ENCODE peak calls at places on chromosomes 3 and 15, in four cellular contexts. F, V, W and X are unnamed samples.

GRCh38 chr15:83410532-83410931 is 36.6 kb upstream of the SH3GL3 start:
- DNase-seq in F (no peak), V (peak; percentile 56), W (no peak), X (no peak)

GRCh38 chr15:83204697-83205096 is 2.9 kb downstream of the HDGFL3 start:
- DNase-seq in F (no peak), V (no peak), W (no peak), X (no peak)

GRCh38 chr3:69174871-69175737 is 52.7 kb upstream of the LMOD3 start:
- DNase-seq in F (no peak), V (no peak), W (no peak), X (no peak)

GRCh38 chr15:99735868-99736267 is 2.6 kb upstream of the LYSMD4 start:
- DNase-seq in F (no peak), V (no peak), W (no peak), X (no peak)

GRCh38 chr3:23761440-23761896 is 44.3 kb upstream of the UBE2E1 start:
- DNase-seq in F (peak; percentile 5), V (peak; percentile 63), W (no peak), X (no peak)

GRCh38 chr3:115885621-115886020 is 262.3 kb downstream of the GAP43 start:
- DNase-seq in F (no peak), V (no peak), W (no peak), X (no peak)

GRCh38 chr3:188759516-188760005 is 412.2 kb upstream of the TPRG1 start:
- DNase-seq in F (no peak), V (no peak), W (no peak), X (no peak)

GRCh38 chr3:151864423-151865101 is 8.9 kb upstream of the SUCNR1 start:
- DNase-seq in F (no peak), V (no peak), W (no peak), X (no peak)

GRCh38 chr15:63997715-63998442 is 48.4 kb downstream of the DAPK2 start:
- DNase-seq in F (no peak), V (no peak), W (no peak), X (no peak)

GRCh38 chr3:45583021-45583851 is 11.3 kb upstream of the LIMD1 start:
- DNase-seq in F (no peak), V (no peak), W (no peak), X (no peak)

GRCh38 chr15:58856090-58856489 is 77.4 kb downstream of the SLTM start:
- DNase-seq in F (no peak), V (no peak), W (no peak), X (no peak)

GRCh38 chr15:64640146-64640868 is 135.1 kb downstream of the RBPMS2 start:
- DNase-seq in F (no peak), V (no peak), W (no peak), X (no peak)

GRCh38 chr15:69357773-69358765 is 56.1 kb upstream of the KIF23 start:
- DNase-seq in F (no peak), V (no peak), W (no peak), X (peak; percentile 67)

GRCh38 chr3:34256791-34257190 is 458.4 kb downstream of the PDCD6IP start:
- DNase-seq in F (no peak), V (no peak), W (no peak), X (no peak)

GRCh38 chr15:100060276-100060926 is 281.4 kb downstream of the ADAMTS17 start:
- DNase-seq in F (no peak), V (no peak), W (no peak), X (no peak)

GRCh38 chr15:69854521-69855171 is 243.1 kb downstream of the TLE3 start:
- DNase-seq in F (no peak), V (no peak), W (no peak), X (no peak)

GRCh38 chr15:94847325-94847724 is 616.0 kb downstream of the MCTP2 start:
- DNase-seq in F (no peak), V (no peak), W (no peak), X (no peak)

GRCh38 chr3:23875326-23875725 is 41.5 kb downstream of the NKIRAS1 start:
- DNase-seq in F (no peak), V (no peak), W (no peak), X (no peak)

GRCh38 chr3:74624301-74624700 is 9.8 kb upstream of the CNTN3 start:
- DNase-seq in F (no peak), V (no peak), W (no peak), X (no peak)

GRCh38 chr15:55348281-55348778 is 29.3 kb downstream of the PIGB start:
- DNase-seq in F (no peak), V (no peak), W (no peak), X (no peak)